ENCODE peak calls at places on chromosomes 6 and 20, in seven cellular contexts. W is Peyer's patch, A is mammary epithelial cell, S is psoas muscle, Z is GM23248, U is sigmoid colon, Y is ovary. P is an unnamed sample.

GRCh38 chr20:47493175-47493953 is 8.3 kb upstream of the NCOA3 start:
- DNase-seq in W (peak; percentile 82), A (peak; percentile 73), S (peak; percentile 93), Z (peak; percentile 76), U (peak; percentile 95), Y (peak; percentile 93), P (no peak)

GRCh38 chr6:41367700-41368099 is 32.3 kb downstream of the NCR2 start:
- DNase-seq in W (peak; percentile 61), A (peak; percentile 24), S (no peak), Z (peak; percentile 70), U (no peak), Y (peak; percentile 37), P (no peak)

GRCh38 chr6:69138893-69139494 is 503.9 kb downstream of the ADGRB3 start:
- DNase-seq in W (no peak), A (peak; percentile 30), S (no peak), Z (no peak), U (no peak), Y (no peak), P (no peak)

GRCh38 chr6:27230758-27231111 is 16.8 kb upstream of the PRSS16 start:
- DNase-seq in W (no peak), A (no peak), S (no peak), Z (no peak), U (no peak), Y (no peak), P (no peak)

GRCh38 chr6:27495386-27496135 is 22.7 kb upstream of the ZNF184 start:
- DNase-seq in W (no peak), A (peak; percentile 93), S (peak; percentile 54), Z (peak; percentile 85), U (no peak), Y (peak; percentile 58), P (no peak)

GRCh38 chr20:51650685-51651134 is 108.2 kb upstream of the NFATC2 start:
- DNase-seq in W (no peak), A (peak; percentile 31), S (no peak), Z (peak; percentile 59), U (no peak), Y (no peak), P (no peak)

GRCh38 chr6:130810307-130811030 is 16.7 kb upstream of the SMLR1 start:
- DNase-seq in W (no peak), A (no peak), S (no peak), Z (peak; percentile 24), U (no peak), Y (no peak), P (no peak)

GRCh38 chr6:82767447-82767846 is 298.2 kb downstream of the UBE3D start:
- DNase-seq in W (no peak), A (no peak), S (no peak), Z (no peak), U (no peak), Y (no peak), P (no peak)

GRCh38 chr20:40754372-40754943 is 65.4 kb upstream of the MAFB start:
- DNase-seq in W (no peak), A (no peak), S (peak; percentile 87), Z (no peak), U (no peak), Y (peak; percentile 31), P (no peak)

GRCh38 chr20:48635791-48636267 is 192.0 kb downstream of the PREX1 start:
- DNase-seq in W (peak; percentile 62), A (peak; percentile 26), S (peak; percentile 64), Z (peak; percentile 69), U (no peak), Y (no peak), P (peak; percentile 42)

GRCh38 chr6:91654844-91655192 is 1067.9 kb upstream of the MAP3K7 start:
- DNase-seq in W (no peak), A (no peak), S (no peak), Z (no peak), U (no peak), Y (no peak), P (no peak)

GRCh38 chr20:47208534-47209174 is 147.8 kb downstream of the ZMYND8 start:
- DNase-seq in W (no peak), A (no peak), S (peak; percentile 28), Z (no peak), U (no peak), Y (no peak), P (no peak)

GRCh38 chr6:39401376-39401775 is 78.9 kb upstream of the KCNK16 start:
- DNase-seq in W (no peak), A (no peak), S (no peak), Z (no peak), U (no peak), Y (no peak), P (no peak)
- H3K27ac ChIP-seq in W (no peak overlapping the region), A (no peak overlapping the region), S (no peak overlapping the region), Z (no peak overlapping the region), U (no peak overlapping the region), Y (no peak overlapping the region), P (no peak overlapping the region)

GRCh38 chr20:44208770-44209169 is 1.8 kb downstream of the OSER1 start:
- DNase-seq in W (no peak), A (no peak), S (no peak), Z (peak; percentile 61), U (no peak), Y (no peak), P (no peak)
- H3K4me1 ChIP-seq in W (no peaks in the 10 kb centered on the region), A (peaks cover 53% of the 10 kb centered on the region), S (peaks cover 54% of the 10 kb centered on the region), Z (peaks cover 47% of the 10 kb centered on the region), U (no peaks in the 10 kb centered on the region), Y (peaks cover 3% of the 10 kb centered on the region), P (peaks cover 48% of the 10 kb centered on the region)

GRCh38 chr6:110800839-110801196 is 14.5 kb downstream of the CDK19 start:
- DNase-seq in W (no peak), A (no peak), S (no peak), Z (no peak), U (no peak), Y (no peak), P (no peak)

GRCh38 chr6:110799181-110799580 is 16.1 kb downstream of the CDK19 start:
- DNase-seq in W (no peak), A (no peak), S (no peak), Z (no peak), U (no peak), Y (no peak), P (no peak)

GRCh38 chr6:110799655-110800054 is 15.6 kb downstream of the CDK19 start:
- DNase-seq in W (no peak), A (no peak), S (no peak), Z (no peak), U (no peak), Y (no peak), P (no peak)

DNA sequence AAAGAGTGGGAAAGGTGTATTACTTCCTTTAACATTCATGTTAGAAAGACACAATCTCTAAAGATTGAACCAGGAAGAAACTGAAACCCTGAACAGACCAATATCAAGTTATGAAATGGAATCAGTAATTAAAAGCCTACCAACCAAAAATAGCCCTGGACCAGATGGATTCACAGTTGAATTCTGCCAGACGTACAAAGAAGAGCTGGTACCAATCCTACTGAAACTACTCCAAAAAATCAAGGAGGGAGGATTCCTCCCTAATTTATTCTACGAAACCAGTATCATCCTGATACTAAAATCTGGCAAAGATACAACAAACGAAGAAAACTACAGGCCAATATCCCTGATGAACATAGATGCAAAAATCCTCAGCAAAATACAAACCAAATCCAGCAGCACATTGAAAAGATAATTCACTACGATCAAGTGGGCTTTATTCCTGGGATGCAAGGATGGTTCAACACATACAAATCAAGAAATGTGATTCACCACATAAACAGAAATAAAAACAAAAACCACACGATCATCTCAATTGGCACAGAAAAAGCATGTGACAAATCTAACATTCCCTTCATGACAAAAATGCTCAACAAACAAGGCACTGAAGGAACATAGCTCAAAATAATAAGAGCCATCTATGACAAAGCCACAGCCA is 15.0 kb downstream of the CDK19 start:
- DNase-seq in W (no peak), A (no peak), S (no peak), Z (no peak), U (no peak), Y (no peak), P (no peak)
- H3K9me3 ChIP-seq in W (no peaks in the 10 kb centered on the region), A (no peaks in the 10 kb centered on the region), S (no peaks in the 10 kb centered on the region), Z (no peaks in the 10 kb centered on the region), U (no peaks in the 10 kb centered on the region), Y (no peaks in the 10 kb centered on the region), P (no peaks in the 10 kb centered on the region)

GRCh38 chr6:133856911-133857310 is 32.0 kb upstream of the TCF21 start:
- DNase-seq in W (no peak), A (no peak), S (no peak), Z (no peak), U (no peak), Y (no peak), P (no peak)
- H3K27ac ChIP-seq in W (no peak overlapping the region), A (no peak overlapping the region), S (no peak overlapping the region), Z (no peak overlapping the region), U (no peak overlapping the region), Y (no peak overlapping the region), P (no peak overlapping the region)

GRCh38 chr6:107496041-107496440 is 6.1 kb downstream of the SOBP start:
- DNase-seq in W (no peak), A (no peak), S (no peak), Z (no peak), U (no peak), Y (no peak), P (no peak)

GRCh38 chr6:107491791-107492674 is 2.1 kb downstream of the SOBP start:
- DNase-seq in W (no peak), A (peak; percentile 70), S (peak; percentile 63), Z (peak; percentile 72), U (no peak), Y (peak; percentile 64), P (no peak)

GRCh38 chr6:107495196-107495643 is 5.3 kb downstream of the SOBP start:
- DNase-seq in W (no peak), A (no peak), S (no peak), Z (peak; percentile 50), U (peak; percentile 70), Y (no peak), P (no peak)

GRCh38 chr6:107491059-107491609 is 1.2 kb downstream of the SOBP start:
- DNase-seq in W (peak; percentile 60), A (peak; percentile 9), S (peak; percentile 88), Z (peak; percentile 73), U (peak; percentile 91), Y (peak; percentile 84), P (no peak)

DNA sequence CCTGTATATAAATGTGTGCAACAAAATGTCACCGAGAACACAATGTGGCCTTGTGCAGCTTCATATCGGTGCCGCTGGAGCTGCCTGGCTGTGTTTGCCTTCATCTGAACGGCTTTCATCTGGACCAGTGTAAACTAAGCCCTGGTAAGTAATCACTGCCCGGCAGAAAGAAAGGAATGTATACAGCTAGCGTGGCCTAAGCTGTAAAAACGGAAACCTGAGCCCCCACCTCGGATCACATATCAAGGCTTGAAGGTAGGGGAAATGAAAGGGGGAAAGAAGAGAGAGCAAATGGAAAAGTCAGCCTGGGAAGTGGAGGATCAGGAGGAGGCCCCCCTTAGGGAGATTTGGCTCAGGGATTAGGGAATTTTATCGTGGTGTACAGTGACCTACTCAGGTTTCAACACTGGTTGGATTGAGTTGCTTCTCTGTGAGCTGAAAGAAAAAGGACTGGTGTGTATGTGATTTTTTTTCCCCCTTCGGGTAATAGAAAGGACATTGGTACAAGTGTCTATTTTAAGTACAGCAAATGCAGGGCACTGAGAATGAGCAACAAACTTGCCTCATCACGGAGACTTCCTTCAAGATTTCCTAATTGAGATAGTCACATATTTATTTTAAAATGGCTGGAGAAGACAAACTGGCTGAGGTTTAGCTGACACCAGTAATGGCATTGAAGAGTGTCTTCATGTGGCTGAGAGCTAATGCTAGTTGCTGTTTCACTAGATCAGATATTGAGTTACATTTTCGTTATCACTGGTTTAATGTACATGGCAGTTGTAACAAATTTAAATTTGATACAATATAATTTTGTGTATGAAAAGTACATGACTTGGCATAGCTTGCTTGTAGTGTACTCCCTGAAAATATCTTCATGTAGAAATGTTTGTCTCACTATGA is 3.5 kb downstream of the SOBP start:
- DNase-seq in W (no peak), A (no peak), S (peak; percentile 61), Z (peak; percentile 24), U (no peak), Y (no peak), P (no peak)
- H3K4me1 ChIP-seq in W (peaks cover 11% of the 10 kb centered on the region), A (peaks cover 31% of the 10 kb centered on the region), S (peaks cover 54% of the 10 kb centered on the region), Z (peaks cover 21% of the 10 kb centered on the region), U (no peaks in the 10 kb centered on the region), Y (peaks cover 8% of the 10 kb centered on the region), P (peaks cover 19% of the 10 kb centered on the region)

GRCh38 chr6:67287566-67287965 is 1347.5 kb upstream of the ADGRB3 start:
- DNase-seq in W (no peak), A (no peak), S (no peak), Z (no peak), U (no peak), Y (no peak), P (no peak)
- H3K9me3 ChIP-seq in W (no peaks in the 10 kb centered on the region), A (no peaks in the 10 kb centered on the region), S (peaks cover 7% of the 10 kb centered on the region), Z (no peaks in the 10 kb centered on the region), U (no peaks in the 10 kb centered on the region), Y (no peaks in the 10 kb centered on the region), P (no peaks in the 10 kb centered on the region)